ENCODE peak calls at places on chromosomes 6 and 20, in five cellular contexts. G is effector CD4-positive, alpha-beta T cell; D is GM19239; N is ELF-1; Y is T-helper 1 cell. A is an unnamed sample.

GRCh38 chr6:34929241-34929978 is 40.4 kb downstream of the ANKS1A start:
- DNase-seq in G (no peak), D (no peak), N (no peak), Y (no peak), A (no peak)

GRCh38 chr20:41367956-41368355 is 1.3 kb upstream of the EMILIN3 start:
- DNase-seq in G (no peak), D (no peak), N (no peak), Y (no peak), A (no peak)

GRCh38 chr6:6543181-6543879 is 45.2 kb upstream of the LY86 start:
- DNase-seq in G (no peak), D (peak), N (no peak), Y (no peak), A (peak)

GRCh38 chr20:15061955-15062354 is 724.5 kb upstream of the FLRT3 start:
- DNase-seq in G (no peak), D (no peak), N (peak), Y (no peak), A (no peak)

GRCh38 chr6:30556714-30556963 is 350 bp upstream of the GNL1 start:
- DNase-seq in G (peak), D (peak), N (peak), Y (peak), A (no peak)

GRCh38 chr20:54067606-54068174 is 2.7 kb downstream of the BCAS1 start:
- DNase-seq in G (no peak), D (peak), N (peak), Y (no peak), A (no peak)

GRCh38 chr6:56526860-56527544 is 115.7 kb downstream of the DST start:
- DNase-seq in G (no peak), D (no peak), N (no peak), Y (no peak), A (no peak)

GRCh38 chr6:11410539-11411307 is 126.8 kb upstream of the TMEM170B start:
- DNase-seq in G (no peak), D (no peak), N (no peak), Y (no peak), A (peak)

GRCh38 chr6:28252507-28252975 is 472 bp upstream of the ZKSCAN4 start:
- DNase-seq in G (no peak), D (no peak), N (no peak), Y (no peak), A (peak)

GRCh38 chr6:168301648-168302398 is 17.8 kb downstream of the DACT2 start:
- DNase-seq in G (no peak), D (no peak), N (peak), Y (no peak), A (no peak)

GRCh38 chr6:90168693-90169131 is 127.9 kb downstream of the BACH2 start:
- DNase-seq in G (no peak), D (no peak), N (no peak), Y (no peak), A (no peak)

GRCh38 chr6:79421707-79422484 is 115.3 kb downstream of the LCA5 start:
- DNase-seq in G (no peak), D (no peak), N (no peak), Y (no peak), A (no peak)

GRCh38 chr6:158907931-158908330 is 88.8 kb upstream of the EZR start:
- DNase-seq in G (no peak), D (no peak), N (peak), Y (no peak), A (no peak)

GRCh38 chr6:42333622-42334021 is 116.0 kb upstream of the MRPS10 start:
- DNase-seq in G (no peak), D (no peak), N (no peak), Y (no peak), A (peak)

GRCh38 chr6:130252527-130253237 is 29.9 kb upstream of the SAMD3 start:
- DNase-seq in G (no peak), D (no peak), N (peak), Y (no peak), A (no peak)

GRCh38 chr6:69699655-69700054 is 97.2 kb downstream of the LMBRD1 start:
- DNase-seq in G (no peak), D (no peak), N (no peak), Y (no peak), A (no peak)

A was measured in KBM-7.